ENCODE peak calls at places on chromosomes 16 and 17, in seven cellular contexts. M is GM12878; W is mammary epithelial cell; L is CD4-positive, alpha-beta memory T cell; D is transverse colon; N is PC-3; U is A549. X is an unnamed sample.

GRCh38 chr17:13362341-13363122 is 239.2 kb downstream of the HS3ST3A1 start:
- DNase-seq in M (no peak), W (peak; percentile 35), L (no peak), D (no peak), N (peak; percentile 30), U (no peak), X (no peak)

GRCh38 chr16:54370653-54371052 is 84.1 kb upstream of the IRX3 start:
- DNase-seq in M (no peak), W (no peak), L (no peak), D (no peak), N (no peak), U (no peak), X (no peak)

GRCh38 chr16:66947302-66948033 is 12.2 kb downstream of the CES2 start:
- DNase-seq in M (peak; percentile 72), W (peak; percentile 78), L (peak; percentile 81), D (peak; percentile 91), N (peak; percentile 85), U (peak; percentile 94), X (peak; percentile 91)

GRCh38 chr17:74176546-74177001 is 26.9 kb upstream of the RPL38 start:
- DNase-seq in M (no peak), W (peak; percentile 52), L (no peak), D (peak; percentile 68), N (peak; percentile 82), U (peak; percentile 76), X (peak; percentile 33)

GRCh38 chr16:49019826-49020401 is 261.7 kb downstream of the CBLN1 start:
- DNase-seq in M (no peak), W (no peak), L (no peak), D (no peak), N (peak; percentile 13), U (no peak), X (no peak)

GRCh38 chr17:58808609-58809563 is 53.2 kb downstream of the PPM1E start:
- DNase-seq in M (no peak), W (no peak), L (no peak), D (no peak), N (no peak), U (no peak), X (no peak)

GRCh38 chr17:12342609-12343248 is 322.1 kb downstream of the MAP2K4 start:
- DNase-seq in M (no peak), W (no peak), L (no peak), D (peak; percentile 54), N (peak; percentile 27), U (peak; percentile 22), X (peak; percentile 41)

GRCh38 chr17:16925461-16926060 is 46.4 kb downstream of the TNFRSF13B start:
- DNase-seq in M (no peak), W (no peak), L (no peak), D (peak; percentile 4), N (no peak), U (no peak), X (no peak)

GRCh38 chr16:35142809-35143192 is 1683.4 kb downstream of the TP53TG3F start:
- DNase-seq in M (no peak), W (no peak), L (no peak), D (no peak), N (no peak), U (no peak), X (no peak)

GRCh38 chr16:84851192-84852127 is 31.7 kb downstream of the CRISPLD2 start:
- DNase-seq in M (no peak), W (peak; percentile 93), L (no peak), D (no peak), N (peak; percentile 98), U (peak; percentile 73), X (no peak)

GRCh38 chr17:17837380-17837821 is 615 bp upstream of the SREBF1 start:
- DNase-seq in M (no peak), W (peak; percentile 63), L (no peak), D (no peak), N (peak; percentile 60), U (peak; percentile 80), X (no peak)

GRCh38 chr17:33142703-33143299 is 150.3 kb downstream of the ASIC2 start:
- DNase-seq in M (no peak), W (peak; percentile 30), L (no peak), D (no peak), N (peak; percentile 35), U (no peak), X (peak; percentile 31)

GRCh38 chr16:15777533-15778203 is 79.2 kb downstream of the MYH11 start:
- DNase-seq in M (no peak), W (peak; percentile 19), L (no peak), D (no peak), N (peak; percentile 66), U (peak; percentile 74), X (peak; percentile 63)

GRCh38 chr16:23182675-23183485 is at the start of gene SCNN1G:
- DNase-seq in M (no peak), W (peak; percentile 12), L (peak; percentile 38), D (peak; percentile 45), N (no peak), U (peak; percentile 25), X (no peak)

GRCh38 chr16:87317766-87318121 is 552 bp upstream of the C16orf95 start:
- DNase-seq in M (no peak), W (peak; percentile 40), L (peak; percentile 65), D (peak; percentile 73), N (peak; percentile 31), U (peak; percentile 60), X (no peak)

GRCh38 chr16:69564845-69565610 is 738 bp upstream of the NFAT5 start:
- DNase-seq in M (no peak), W (peak; percentile 16), L (no peak), D (no peak), N (no peak), U (no peak), X (no peak)

GRCh38 chr16:61042736-61043135 is 993.5 kb downstream of the CDH8 start:
- DNase-seq in M (no peak), W (peak; percentile 1), L (no peak), D (no peak), N (no peak), U (no peak), X (no peak)

GRCh38 chr17:72360386-72360940 is 239.6 kb downstream of the SOX9 start:
- DNase-seq in M (no peak), W (no peak), L (no peak), D (no peak), N (no peak), U (no peak), X (no peak)

GRCh38 chr17:57130708-57131461 is 45.8 kb downstream of the AKAP1 start:
- DNase-seq in M (peak; percentile 25), W (peak; percentile 57), L (peak; percentile 77), D (peak; percentile 86), N (peak; percentile 96), U (peak; percentile 99), X (peak; percentile 48)

GRCh38 chr17:78291944-78292910 is 60.8 kb downstream of the TMEM235 start:
- DNase-seq in M (no peak), W (no peak), L (no peak), D (no peak), N (no peak), U (no peak), X (no peak)

GRCh38 chr17:79915850-79916430 is 76.7 kb upstream of the CBX4 start:
- DNase-seq in M (no peak), W (peak; percentile 37), L (no peak), D (peak; percentile 84), N (peak; percentile 80), U (peak; percentile 82), X (no peak)

GRCh38 chr17:76132574-76133338 is 8.3 kb downstream of the FOXJ1 start:
- DNase-seq in M (no peak), W (peak; percentile 48), L (no peak), D (peak; percentile 64), N (peak; percentile 84), U (no peak), X (no peak)

GRCh38 chr16:12794486-12795399 is 8.9 kb downstream of the CPPED1 start:
- DNase-seq in M (no peak), W (no peak), L (no peak), D (no peak), N (no peak), U (no peak), X (no peak)

GRCh38 chr16:929227-929669 is 41.5 kb downstream of the LMF1 start:
- DNase-seq in M (no peak), W (no peak), L (no peak), D (no peak), N (no peak), U (no peak), X (no peak)

GRCh38 chr17:65902831-65903549 is 288.9 kb downstream of the CEP112 start:
- DNase-seq in M (no peak), W (no peak), L (no peak), D (no peak), N (no peak), U (no peak), X (no peak)

DNA sequence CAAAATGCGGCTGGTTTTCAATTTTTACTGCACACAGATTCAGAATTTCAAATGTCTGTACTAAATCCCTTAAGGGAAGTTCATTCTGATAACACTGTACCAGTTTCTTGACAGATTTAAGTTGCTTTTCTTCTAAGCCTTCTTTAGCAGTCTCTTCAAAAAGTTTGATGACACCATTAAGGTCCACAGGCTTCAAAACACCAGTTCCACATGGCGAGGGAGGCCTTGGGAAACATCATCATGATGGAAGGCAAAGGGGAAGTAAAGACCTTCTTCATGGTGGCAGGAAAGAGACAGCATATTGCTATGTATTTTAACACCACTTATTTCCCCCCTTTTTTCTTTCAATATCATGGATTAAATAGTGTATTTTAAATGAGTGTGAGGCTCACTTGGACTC is 24.5 kb downstream of the NLRC5 start:
- DNase-seq in M (no peak), W (no peak), L (no peak), D (no peak), N (no peak), U (no peak), X (no peak)
- H3K4me1 ChIP-seq in M (peaks cover 47% of the 10 kb centered on the region), W (peaks cover 7% of the 10 kb centered on the region), L (peaks cover 96% of the 10 kb centered on the region), D (peaks cover 20% of the 10 kb centered on the region), N (no peaks in the 10 kb centered on the region), U (no peaks in the 10 kb centered on the region), X (peaks cover 1% of the 10 kb centered on the region)

GRCh38 chr17:30279156-30279555 is 12.6 kb downstream of the BLMH start:
- DNase-seq in M (no peak), W (no peak), L (no peak), D (no peak), N (no peak), U (no peak), X (no peak)

GRCh38 chr17:30274887-30275286 is 16.9 kb downstream of the BLMH start:
- DNase-seq in M (no peak), W (no peak), L (no peak), D (no peak), N (no peak), U (no peak), X (no peak)

GRCh38 chr17:30273373-30273772 is 18.4 kb downstream of the BLMH start:
- DNase-seq in M (no peak), W (no peak), L (no peak), D (no peak), N (no peak), U (no peak), X (no peak)

GRCh38 chr17:30275911-30276310 is 15.8 kb downstream of the BLMH start:
- DNase-seq in M (no peak), W (no peak), L (no peak), D (no peak), N (no peak), U (no peak), X (no peak)

GRCh38 chr17:30278032-30278431 is 13.7 kb downstream of the BLMH start:
- DNase-seq in M (no peak), W (no peak), L (no peak), D (no peak), N (peak; percentile 9), U (peak; percentile 31), X (no peak)
- H3K4me1 ChIP-seq in M (no peaks in the 10 kb centered on the region), W (no peaks in the 10 kb centered on the region), L (no peaks in the 10 kb centered on the region), D (no peaks in the 10 kb centered on the region), N (no peaks in the 10 kb centered on the region), U (no peaks in the 10 kb centered on the region), X (no peaks in the 10 kb centered on the region)

GRCh38 chr16:19871721-19872120 is 12.9 kb downstream of the GPRC5B start:
- DNase-seq in M (no peak), W (no peak), L (no peak), D (no peak), N (no peak), U (no peak), X (no peak)
- H3K4me1 ChIP-seq in M (no peaks in the 10 kb centered on the region), W (no peaks in the 10 kb centered on the region), L (no peaks in the 10 kb centered on the region), D (no peaks in the 10 kb centered on the region), N (no peaks in the 10 kb centered on the region), U (no peaks in the 10 kb centered on the region), X (peaks cover 6% of the 10 kb centered on the region)

GRCh38 chr16:85944572-85945423 is 45.8 kb downstream of the IRF8 start:
- DNase-seq in M (no peak), W (no peak), L (no peak), D (no peak), N (no peak), U (no peak), X (no peak)
- H3K4me1 ChIP-seq in M (peaks cover 59% of the 10 kb centered on the region), W (no peaks in the 10 kb centered on the region), L (peaks cover 10% of the 10 kb centered on the region), D (no peaks in the 10 kb centered on the region), N (no peaks in the 10 kb centered on the region), U (peaks cover 9% of the 10 kb centered on the region), X (no peaks in the 10 kb centered on the region)